ENCODE peak calls at places on chromosomes 16 and 17, in eight cellular contexts. Q, P, O, B, C, A, Y and R are unnamed samples.
A peak's percentile ranks its signal among the peaks of the same experiment; 100 is the strongest.

GRCh38 chr16:86590501-86591144 is 12.3 kb downstream of the FOXL1 start:
- DNase-seq in C (no peak), Y (no peak), O (no peak), B (no peak), P (no peak), A (no peak), Q (no peak), R (no peak)

GRCh38 chr16:64499211-64499610 is 622.7 kb downstream of the CDH11 start:
- DNase-seq in A (no peak), Q (no peak), C (no peak), P (no peak), Y (no peak), O (no peak), B (no peak), R (no peak)

GRCh38 chr17:48542956-48543853 is 1.7 kb downstream of the HOXB2 start:
- DNase-seq in A (peak; percentile 73), O (no peak), P (peak; percentile 57), Q (peak; percentile 66), C (no peak), Y (peak; percentile 85), B (peak; percentile 47), R (peak; percentile 63)

GRCh38 chr17:57684711-57685498 is 60.2 kb downstream of the CCDC182 start:
- DNase-seq in P (no peak), O (no peak), A (no peak), Q (no peak), Y (no peak), C (no peak), B (no peak), R (no peak)

GRCh38 chr16:66171578-66171977 is 194.9 kb upstream of the CDH5 start:
- DNase-seq in Y (no peak), O (no peak), C (no peak), Q (no peak), A (no peak), P (no peak), B (no peak), R (no peak)

GRCh38 chr16:49593423-49594040 is 219.9 kb downstream of the C16orf78 start:
- DNase-seq in B (no peak), Q (no peak), C (no peak), P (no peak), A (no peak), O (no peak), Y (no peak), R (no peak)

GRCh38 chr16:4535627-4536108 is 2.9 kb downstream of the CDIP1 start:
- DNase-seq in O (no peak), Q (no peak), P (no peak), C (no peak), A (no peak), B (no peak), Y (no peak), R (no peak)

GRCh38 chr16:58511933-58512815 is 3.1 kb upstream of the SETD6 start:
- DNase-seq in Y (peak; percentile 93), P (no peak), B (peak; percentile 75), O (peak; percentile 66), Q (peak; percentile 79), A (peak; percentile 91), C (no peak), R (no peak)

GRCh38 chr16:89823087-89823823 is 5.0 kb upstream of the SPIRE2 start:
- DNase-seq in C (no peak), Q (peak; percentile 29), Y (no peak), P (no peak), O (no peak), A (no peak), B (no peak), R (no peak)

GRCh38 chr17:59783221-59784016 is 76.0 kb downstream of the VMP1 start:
- DNase-seq in A (no peak), O (no peak), P (no peak), C (no peak), B (no peak), Q (no peak), Y (no peak), R (no peak)

GRCh38 chr17:45826919-45827628 is 17.6 kb upstream of the SPPL2C start:
- DNase-seq in A (no peak), C (no peak), P (no peak), Q (no peak), Y (no peak), B (no peak), O (no peak), R (no peak)

DNA sequence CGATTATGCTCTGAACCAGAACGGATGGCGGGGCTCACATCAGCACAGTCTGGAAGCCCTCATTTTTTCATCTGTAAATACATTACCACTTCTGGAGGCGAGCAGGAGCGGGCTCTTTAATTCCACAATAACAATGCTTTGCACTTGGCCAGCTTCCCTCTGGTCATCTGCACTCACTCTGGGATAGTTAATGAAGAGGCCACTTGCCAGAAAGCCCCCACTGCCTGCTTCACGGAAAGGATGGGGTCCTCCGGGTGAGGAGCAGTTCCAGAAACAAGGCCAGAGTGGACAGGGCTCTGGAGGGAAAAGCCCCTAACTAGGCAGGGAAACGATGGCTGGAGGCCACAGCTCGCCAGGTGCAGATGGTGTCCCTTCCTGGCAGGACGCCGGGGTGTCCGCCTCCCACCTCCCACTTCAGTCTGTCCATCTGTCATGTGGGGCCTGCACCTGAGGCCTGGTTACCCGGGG is 13.1 kb upstream of the BCAR1 start:
- DNase-seq in A (no peak), C (no peak), Y (no peak), P (no peak), B (no peak), O (peak; percentile 60), Q (no peak), R (no peak)
- H3K4me1 ChIP-seq in A (peaks cover 71% of the 10 kb centered on the region), C (peaks cover 46% of the 10 kb centered on the region), Y (no peaks in the 10 kb centered on the region), P (peaks cover 35% of the 10 kb centered on the region), B (peaks cover 86% of the 10 kb centered on the region), O (peaks cover 59% of the 10 kb centered on the region), Q (peaks cover 54% of the 10 kb centered on the region), R (no peaks in the 10 kb centered on the region)

GRCh38 chr16:35626051-35626450 is 2166.6 kb downstream of the TP53TG3F start:
- DNase-seq in Y (no peak), O (no peak), B (no peak), Q (no peak), C (no peak), P (no peak), A (no peak), R (no peak)
- H3K9me3 ChIP-seq in Y (no peaks in the 10 kb centered on the region), O (no peaks in the 10 kb centered on the region), B (no peaks in the 10 kb centered on the region), Q (peaks cover 74% of the 10 kb centered on the region), C (no peaks in the 10 kb centered on the region), P (no peaks in the 10 kb centered on the region), A (no peaks in the 10 kb centered on the region), R (peaks cover 6% of the 10 kb centered on the region)

GRCh38 chr17:36547776-36548175 is 3.1 kb downstream of the GGNBP2 start:
- DNase-seq in A (no peak), P (no peak), B (no peak), O (no peak), Y (no peak), Q (no peak), C (no peak), R (no peak)
- H3K4me1 ChIP-seq in A (peaks cover 60% of the 10 kb centered on the region), P (peaks cover 21% of the 10 kb centered on the region), B (peaks cover 84% of the 10 kb centered on the region), O (peaks cover 55% of the 10 kb centered on the region), Y (no peaks in the 10 kb centered on the region), Q (peaks cover 60% of the 10 kb centered on the region), C (peaks cover 10% of the 10 kb centered on the region), R (peaks cover 30% of the 10 kb centered on the region)

DNA sequence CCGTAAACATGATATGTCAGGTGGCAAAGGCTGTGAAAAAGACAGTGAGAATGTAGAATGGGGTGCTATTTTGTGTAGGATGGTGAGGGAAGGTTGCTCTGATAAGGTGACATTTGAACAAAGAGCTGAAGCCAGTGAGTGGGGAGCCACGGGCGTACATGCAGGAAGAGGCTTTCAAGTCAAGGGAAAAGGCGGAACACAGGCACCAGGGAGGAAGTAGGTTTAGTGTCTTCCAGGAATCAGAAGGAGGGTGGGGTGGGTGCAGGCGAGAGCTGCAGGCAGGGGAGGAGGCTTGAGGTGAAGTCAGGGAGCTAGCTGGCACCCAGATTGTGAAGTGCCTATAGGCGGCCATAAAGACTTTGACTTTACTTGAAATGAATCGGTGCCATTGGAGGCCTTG is 14.1 kb downstream of the ZFP90 start:
- DNase-seq in Q (no peak), Y (no peak), P (no peak), B (no peak), C (no peak), A (no peak), O (no peak), R (no peak)
- H3K9me3 ChIP-seq in Q (peaks cover 92% of the 10 kb centered on the region), Y (peaks cover 46% of the 10 kb centered on the region), P (peaks cover 21% of the 10 kb centered on the region), B (peaks cover 94% of the 10 kb centered on the region), C (peaks cover 21% of the 10 kb centered on the region), A (peaks cover 67% of the 10 kb centered on the region), O (peaks cover 95% of the 10 kb centered on the region), R (peaks cover 73% of the 10 kb centered on the region)

GRCh38 chr17:50033316-50033715 is 22.6 kb upstream of the ITGA3 start:
- DNase-seq in A (no peak), Q (peak; percentile 7), Y (peak; percentile 85), C (no peak), O (no peak), B (no peak), P (no peak), R (no peak)
- H3K4me1 ChIP-seq in A (no peaks in the 10 kb centered on the region), Q (peaks cover 2% of the 10 kb centered on the region), Y (no peaks in the 10 kb centered on the region), C (peaks cover 44% of the 10 kb centered on the region), O (peaks cover 4% of the 10 kb centered on the region), B (peaks cover 7% of the 10 kb centered on the region), P (peaks cover 38% of the 10 kb centered on the region), R (no peaks in the 10 kb centered on the region)

DNA sequence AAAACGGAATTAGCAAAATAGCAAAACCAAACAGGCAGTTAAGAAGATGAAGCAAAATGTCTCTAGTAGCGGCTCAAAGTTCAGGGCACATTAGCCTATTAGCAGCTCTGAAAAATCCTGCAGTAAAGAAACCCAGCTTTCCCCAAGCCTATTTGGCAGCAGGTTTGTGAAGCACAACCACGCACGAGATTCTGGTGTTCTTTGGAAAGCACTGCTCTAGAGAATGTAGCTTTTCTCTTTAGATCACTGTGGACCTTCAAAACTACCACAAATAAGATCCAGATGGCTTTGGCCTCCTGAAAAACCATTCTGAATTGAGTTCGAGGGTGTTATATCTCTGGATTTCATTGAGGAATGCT is 37.4 kb downstream of the CCDC42 start:
- DNase-seq in B (no peak), Q (no peak), C (no peak), P (no peak), A (no peak), Y (no peak), O (no peak), R (no peak)
- H3K9me3 ChIP-seq in B (peaks cover 15% of the 10 kb centered on the region), Q (no peaks in the 10 kb centered on the region), C (no peaks in the 10 kb centered on the region), P (no peaks in the 10 kb centered on the region), A (no peaks in the 10 kb centered on the region), Y (no peaks in the 10 kb centered on the region), O (peaks cover 4% of the 10 kb centered on the region), R (peaks cover 5% of the 10 kb centered on the region)

DNA sequence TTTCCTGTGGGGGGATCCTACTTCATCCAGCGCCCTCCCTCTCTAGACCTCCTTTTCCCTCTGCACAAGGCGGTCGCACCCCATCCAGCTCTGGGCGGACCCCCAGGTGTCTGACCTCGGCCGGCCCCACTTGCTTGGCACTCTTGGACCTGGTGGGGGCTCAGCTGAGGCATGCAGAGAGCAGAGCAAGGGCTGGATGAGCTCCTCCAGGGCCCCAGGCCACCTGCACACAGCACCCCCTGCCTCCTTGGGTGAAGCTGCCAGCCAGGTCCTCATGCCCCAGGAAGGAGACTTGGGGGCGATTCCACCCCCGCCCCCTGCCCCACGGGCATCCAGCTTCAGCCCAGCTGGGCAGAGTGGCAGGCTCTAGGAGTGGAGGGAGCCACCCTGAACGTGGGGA is 159.4 kb upstream of the GSE1 start:
- DNase-seq in P (no peak), A (no peak), C (no peak), Q (no peak), Y (no peak), B (no peak), O (no peak), R (no peak)
- H3K4me1 ChIP-seq in P (peaks cover 6% of the 10 kb centered on the region), A (peaks cover 12% of the 10 kb centered on the region), C (peaks cover 27% of the 10 kb centered on the region), Q (peaks cover 22% of the 10 kb centered on the region), Y (no peaks in the 10 kb centered on the region), B (peaks cover 2% of the 10 kb centered on the region), O (no peaks in the 10 kb centered on the region), R (peaks cover 6% of the 10 kb centered on the region)